ENCODE peak calls at places on chromosomes 16 and 17, in nine cellular contexts. Z is CD8-positive, alpha-beta T cell; K is GM13977; Q is heart right ventricle; R is HFFc6; M is fibroblast of the aortic adventitia; U is nephron progenitor cell; B is mesothelial cell of epicardium; F is AG04450. V is an unnamed sample.

GRCh38 chr17:75109047-75109406 is 742 bp upstream of the ARMC7 start:
- DNase-seq in Q (no peak), B (no peak), F (no peak), K (peak), R (no peak), U (peak), M (no peak), Z (no peak), V (peak)

GRCh38 chr16:62657116-62657515 is 620.9 kb upstream of the CDH8 start:
- DNase-seq in R (no peak), B (no peak), M (no peak), K (no peak), Z (no peak), U (no peak), Q (no peak), F (no peak), V (no peak)

GRCh38 chr17:80125656-80126448 is 21.1 kb downstream of the EIF4A3 start:
- DNase-seq in M (peak), Z (no peak), B (no peak), Q (no peak), R (peak), K (no peak), U (no peak), F (no peak), V (no peak)

GRCh38 chr16:86952769-86953168 is 364.4 kb downstream of the C16orf95 start:
- DNase-seq in U (no peak), B (no peak), K (no peak), M (no peak), R (no peak), Q (no peak), Z (no peak), F (no peak), V (no peak)

GRCh38 chr17:18981642-18982424 is 22.7 kb downstream of the FAM83G start:
- DNase-seq in R (peak), Z (no peak), M (peak), F (no peak), B (no peak), Q (no peak), K (no peak), U (no peak), V (no peak)

GRCh38 chr16:20879175-20880053 is 20.7 kb downstream of the DCUN1D3 start:
- DNase-seq in M (peak), F (no peak), R (peak), Q (no peak), U (no peak), K (peak), B (no peak), Z (no peak), V (no peak)

GRCh38 chr17:2697611-2698162 is 13.9 kb downstream of the CLUH start:
- DNase-seq in Q (no peak), K (peak), R (no peak), U (no peak), M (no peak), B (no peak), Z (no peak), F (no peak), V (no peak)

GRCh38 chr16:4086153-4086552 is 30.1 kb downstream of the ADCY9 start:
- DNase-seq in F (no peak), R (no peak), Z (no peak), U (no peak), K (no peak), B (no peak), Q (peak), M (no peak), V (no peak)

GRCh38 chr16:72195609-72196008 is 23.7 kb upstream of the PMFBP1 start:
- DNase-seq in B (no peak), U (peak), Q (no peak), F (no peak), R (no peak), K (no peak), Z (no peak), M (no peak), V (no peak)

GRCh38 chr17:65368341-65368740 is 193.1 kb downstream of the AXIN2 start:
- DNase-seq in Q (no peak), R (no peak), U (no peak), K (no peak), F (no peak), M (no peak), B (no peak), Z (no peak), V (no peak)

GRCh38 chr17:2928294-2928890 is 132.2 kb downstream of the RAP1GAP2 start:
- DNase-seq in U (no peak), Q (no peak), B (no peak), F (no peak), Z (no peak), K (no peak), M (no peak), R (no peak), V (no peak)

GRCh38 chr17:48746916-48747444 is 18.4 kb upstream of the HOXB13 start:
- DNase-seq in U (no peak), R (no peak), B (no peak), F (no peak), Q (no peak), Z (no peak), M (no peak), K (no peak), V (no peak)

GRCh38 chr16:80300876-80301275 is 239.9 kb upstream of the DYNLRB2 start:
- DNase-seq in Z (no peak), B (no peak), F (peak), K (no peak), R (peak), Q (no peak), M (peak), U (no peak), V (no peak)

GRCh38 chr16:81571592-81572230 is 127.1 kb downstream of the CMIP start:
- DNase-seq in Q (no peak), R (no peak), K (no peak), M (no peak), Z (no peak), F (no peak), B (no peak), U (no peak), V (no peak)

GRCh38 chr16:12542818-12543699 is 260.6 kb downstream of the CPPED1 start:
- DNase-seq in Z (no peak), U (no peak), F (no peak), B (no peak), Q (no peak), R (no peak), M (no peak), K (peak), V (no peak)

GRCh38 chr17:36463916-36464764 is 22.3 kb upstream of the ZNHIT3 start:
- DNase-seq in R (peak), Q (peak), B (peak), Z (no peak), F (no peak), U (peak), K (peak), M (peak), V (peak)

GRCh38 chr17:1989135-1989534 is 36.0 kb downstream of the RTN4RL1 start:
- DNase-seq in K (no peak), R (peak), F (peak), Q (no peak), M (peak), U (no peak), B (no peak), Z (no peak), V (no peak)

GRCh38 chr17:51258756-51259573 is 884 bp downstream of the MBTD1 start:
- DNase-seq in Z (no peak), F (no peak), U (peak), R (no peak), B (no peak), Q (peak), K (no peak), M (no peak), V (no peak)

GRCh38 chr17:81237591-81238489 is 1.0 kb downstream of the TEPSIN start:
- DNase-seq in Q (peak), K (no peak), B (no peak), Z (no peak), R (no peak), F (no peak), M (no peak), U (no peak), V (no peak)

GRCh38 chr16:28522792-28523191 is 16.0 kb downstream of the NUPR1 start:
- DNase-seq in M (no peak), Q (no peak), Z (no peak), F (no peak), U (no peak), R (no peak), B (no peak), K (no peak), V (no peak)

GRCh38 chr16:81836279-81837054 is 57.4 kb downstream of the PLCG2 start:
- DNase-seq in R (no peak), F (no peak), Z (no peak), Q (no peak), M (no peak), U (no peak), K (peak), B (no peak), V (no peak)

GRCh38 chr17:49021095-49021767 is 24.0 kb downstream of the IGF2BP1 start:
- DNase-seq in U (no peak), K (no peak), Z (no peak), F (no peak), M (no peak), R (no peak), B (no peak), Q (no peak), V (no peak)

GRCh38 chr17:56149266-56150036 is 3.8 kb upstream of the ANKFN1 start:
- DNase-seq in F (no peak), U (no peak), B (no peak), R (no peak), Z (no peak), M (no peak), Q (no peak), K (no peak), V (no peak)

GRCh38 chr17:42979511-42980273 is at the start of gene PTGES3L:
- DNase-seq in U (peak), F (no peak), K (peak), R (peak), Q (peak), M (peak), B (no peak), Z (no peak), V (peak)

GRCh38 chr16:55283776-55284717 is 40.0 kb upstream of the IRX6 start:
- DNase-seq in R (no peak), B (no peak), F (no peak), U (no peak), M (no peak), Q (no peak), Z (no peak), K (no peak), V (no peak)

GRCh38 chr16:4655801-4656200 is 31.2 kb downstream of the MGRN1 start:
- DNase-seq in K (no peak), Q (no peak), Z (no peak), B (no peak), M (no peak), U (no peak), R (no peak), F (no peak), V (no peak)

GRCh38 chr17:79749958-79750357 is 19.2 kb downstream of the ENPP7 start:
- DNase-seq in Q (no peak), M (no peak), F (no peak), K (no peak), Z (no peak), B (no peak), U (no peak), R (no peak), V (no peak)

GRCh38 chr16:49464877-49465504 is 91.4 kb downstream of the C16orf78 start:
- DNase-seq in U (peak), F (no peak), Q (no peak), M (no peak), B (no peak), Z (peak), K (peak), R (no peak), V (peak)

GRCh38 chr17:17647521-17648178 is 33.6 kb upstream of the RAI1 start:
- DNase-seq in R (no peak), K (no peak), F (no peak), Q (no peak), M (no peak), Z (no peak), B (no peak), U (no peak), V (no peak)

GRCh38 chr17:39116224-39116623 is 35.2 kb downstream of the PLXDC1 start:
- DNase-seq in B (no peak), U (no peak), F (no peak), Z (no peak), M (no peak), Q (no peak), R (no peak), K (no peak), V (no peak)

GRCh38 chr17:42233148-42233547 is 38.9 kb upstream of the GHDC start:
- DNase-seq in F (peak), U (no peak), M (peak), K (no peak), B (no peak), Z (no peak), Q (no peak), R (peak), V (no peak)

GRCh38 chr16:55133654-55134053 is 190.3 kb upstream of the IRX6 start:
- DNase-seq in M (no peak), B (no peak), R (no peak), U (no peak), Q (no peak), K (no peak), Z (no peak), F (no peak), V (no peak)

GRCh38 chr17:15882058-15882720 is 62.7 kb upstream of the ADORA2B start:
- DNase-seq in B (no peak), R (no peak), M (no peak), Z (no peak), U (no peak), K (no peak), Q (no peak), F (no peak), V (no peak)

GRCh38 chr16:57563761-57564160 is 21.3 kb downstream of the ADGRG5 start:
- DNase-seq in Q (no peak), M (no peak), K (no peak), R (no peak), B (no peak), Z (peak), F (no peak), U (no peak), V (no peak)

GRCh38 chr16:77721752-77722314 is 481 bp upstream of the NUDT7 start:
- DNase-seq in B (no peak), M (no peak), K (no peak), F (no peak), Q (no peak), R (no peak), Z (no peak), U (no peak), V (no peak)

GRCh38 chr17:752620-753219 is 656 bp upstream of the GEMIN4 start:
- DNase-seq in Z (no peak), F (peak), M (peak), K (peak), Q (peak), U (no peak), B (no peak), R (no peak), V (no peak)

GRCh38 chr17:19348806-19349205 is 13.7 kb downstream of the B9D1 start:
- DNase-seq in B (no peak), Q (no peak), R (no peak), U (no peak), F (no peak), M (no peak), K (no peak), Z (no peak), V (no peak)

GRCh38 chr17:62627219-62627903 is at the start of gene MRC2:
- DNase-seq in F (peak), M (peak), B (no peak), U (peak), R (peak), Q (peak), Z (no peak), K (peak), V (no peak)
- TF ChIP-seq CTCF in F (peak), M (peak), B (no peak), U (no peak), R (peak), Q (peak), Z (no peak), K (no peak), V (no peak)

DNA sequence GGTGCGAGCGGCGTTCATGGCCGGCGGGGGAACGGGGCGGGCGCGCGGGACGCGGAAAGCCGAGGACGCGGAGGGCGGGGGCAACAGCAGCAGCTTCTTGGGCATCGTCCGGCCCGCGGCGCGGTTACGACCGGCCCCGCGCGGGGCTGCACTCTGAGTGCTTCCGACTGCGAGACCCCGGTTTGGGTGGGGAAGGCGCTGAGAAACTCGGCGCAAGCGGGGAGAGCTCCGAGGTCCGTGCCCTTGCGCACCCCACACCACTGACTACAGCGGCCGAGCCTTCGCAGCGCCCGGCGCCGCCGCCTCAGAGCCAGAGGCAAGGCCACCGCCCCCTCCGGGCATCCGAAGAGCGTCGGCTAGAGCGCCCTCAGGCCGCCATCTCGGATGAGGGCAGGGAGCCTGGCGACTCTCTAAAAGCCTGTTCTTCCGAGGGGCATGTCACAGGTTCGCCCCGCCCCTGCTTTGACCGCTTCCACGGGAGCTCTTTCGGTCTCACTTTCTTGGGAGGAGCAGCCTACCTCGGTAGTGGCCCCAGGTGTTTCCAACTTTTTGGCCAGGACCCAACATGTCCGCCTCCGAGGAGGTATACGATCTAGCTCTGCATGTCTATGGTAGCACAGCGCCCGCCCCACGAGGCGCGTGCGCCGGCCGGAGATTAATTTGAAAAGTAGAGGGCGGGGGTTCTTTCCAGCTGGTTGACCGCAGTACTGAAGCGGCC is at the start of gene PRPSAP1:
- DNase-seq in F (peak), U (peak), Q (peak), B (peak), Z (peak), R (peak), K (peak), M (peak), V (peak)
- TF ChIP-seq CTCF in F (peak), U (peak), Q (peak), B (no peak), Z (peak), R (peak), K (no peak), M (peak), V (peak)

DNA sequence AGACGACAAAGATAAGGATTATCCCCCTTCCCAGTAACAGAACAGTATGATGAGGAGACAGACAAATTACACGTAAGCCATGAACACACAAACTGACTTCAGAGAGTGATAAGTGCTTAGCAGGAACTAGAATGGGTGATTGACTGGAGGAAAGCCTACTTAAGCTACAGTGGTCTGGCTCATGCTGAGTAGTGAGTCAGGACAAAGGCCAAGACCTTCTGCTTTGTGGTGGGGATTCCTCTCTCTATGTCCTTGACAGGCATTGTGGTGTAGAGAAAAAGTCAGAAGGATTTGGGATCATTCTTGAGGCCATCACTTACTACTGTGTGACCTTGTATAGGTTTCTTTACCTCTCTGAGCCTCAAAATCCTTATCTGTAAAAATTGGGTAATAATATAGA is 381.9 kb upstream of the CCL2 start:
- DNase-seq in Q (no peak), Z (no peak), B (no peak), M (no peak), K (no peak), R (no peak), U (no peak), F (no peak), V (no peak)
- TF ChIP-seq CTCF in Q (no peak), Z (no peak), B (no peak), M (no peak), K (no peak), R (no peak), U (no peak), F (no peak), V (no peak)

DNA sequence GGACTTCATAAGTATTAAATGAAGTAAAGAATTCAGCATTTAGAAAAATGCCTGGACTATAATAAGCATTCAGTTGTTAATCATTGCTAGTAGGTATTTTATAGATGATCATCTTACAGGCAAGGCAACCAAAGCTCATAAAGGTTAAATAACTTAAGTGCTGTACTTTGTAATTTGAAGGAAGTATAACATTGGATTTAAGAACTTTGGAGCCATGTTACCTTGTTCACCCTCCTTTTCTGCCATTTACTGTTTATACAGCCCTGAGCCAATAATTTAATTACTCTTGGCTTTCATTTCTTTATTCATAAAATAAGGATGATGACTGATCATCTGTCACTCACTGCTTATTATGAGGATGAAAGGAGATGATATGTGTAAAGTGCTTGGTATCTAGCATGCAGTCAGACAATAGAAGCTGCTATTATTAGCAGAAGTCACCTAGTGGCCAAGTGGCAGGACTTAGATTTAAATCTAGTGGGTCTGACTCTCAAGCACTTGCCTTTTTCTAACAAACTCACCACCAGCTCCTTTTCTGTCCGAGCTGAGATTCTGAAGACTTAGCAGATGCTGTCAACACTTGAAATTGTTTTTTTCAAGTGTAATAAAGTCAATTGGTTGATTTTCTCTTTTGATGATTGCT is 18.2 kb upstream of the DDX52 start:
- DNase-seq in U (no peak), F (no peak), Z (no peak), R (no peak), B (no peak), K (no peak), Q (no peak), M (no peak), V (no peak)
- TF ChIP-seq CTCF in U (no peak), F (no peak), Z (no peak), R (peak), B (no peak), K (no peak), Q (no peak), M (no peak), V (no peak)

DNA sequence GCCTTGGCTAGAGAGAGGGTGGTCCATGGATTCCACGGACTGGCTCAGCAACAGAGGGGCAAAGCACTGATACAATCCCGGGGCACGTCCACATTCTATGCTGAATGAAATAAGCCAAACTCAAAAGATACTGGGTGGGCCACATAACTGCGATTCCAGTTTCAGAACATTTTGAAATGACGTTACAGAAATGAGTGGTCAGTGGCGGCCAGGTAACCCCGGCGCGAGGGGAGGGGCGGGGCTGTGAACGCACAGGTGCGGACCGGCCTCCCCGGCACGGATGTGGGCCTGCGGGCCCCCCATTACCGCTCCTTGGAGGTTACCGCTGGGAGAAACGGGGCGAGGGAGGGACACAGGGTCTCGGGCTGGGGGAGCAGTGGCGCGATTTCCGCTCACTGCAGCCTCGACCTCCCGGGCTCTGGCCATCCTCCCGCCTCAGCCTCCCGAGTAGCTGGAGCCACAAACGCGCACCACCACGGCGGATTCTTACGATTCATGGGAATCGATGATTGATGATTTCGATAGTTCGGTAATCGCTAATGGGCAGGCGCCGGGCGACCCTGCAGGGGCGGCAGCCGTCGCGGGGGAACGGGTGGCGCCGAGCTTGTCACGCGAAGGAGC is 559 bp downstream of the MVD start:
- DNase-seq in K (peak), U (peak), M (no peak), Z (peak), B (no peak), R (no peak), Q (no peak), F (no peak), V (no peak)
- TF ChIP-seq CTCF in K (no peak), U (no peak), M (no peak), Z (no peak), B (no peak), R (no peak), Q (no peak), F (no peak), V (no peak)

GRCh38 chr16:83899272-83899897 is 470 bp downstream of the MLYCD start:
- DNase-seq in B (no peak), U (peak), M (peak), Z (peak), Q (peak), R (peak), K (peak), F (peak), V (peak)
- TF ChIP-seq CTCF in B (no peak), U (no peak), M (no peak), Z (no peak), Q (peak), R (peak), K (no peak), F (no peak), V (no peak)

GRCh38 chr16:14202697-14203096 is 131.6 kb downstream of the MRTFB start:
- DNase-seq in M (peak), R (no peak), Q (no peak), K (no peak), F (no peak), B (no peak), Z (no peak), U (no peak), V (no peak)
- TF ChIP-seq CTCF in M (peak), R (peak), Q (peak), K (peak), F (peak), B (peak), Z (no peak), U (peak), V (peak)

GRCh38 chr17:74027539-74027938 is 175.9 kb upstream of the RPL38 start:
- DNase-seq in Q (no peak), B (no peak), Z (no peak), U (no peak), K (no peak), F (no peak), M (no peak), R (no peak), V (no peak)
- TF ChIP-seq CTCF in Q (no peak), B (no peak), Z (no peak), U (no peak), K (no peak), F (no peak), M (no peak), R (no peak), V (no peak)

V was measured in natural killer cell.